ENCODE peak calls at places on chromosomes 1 and 21, in four cellular contexts. O is K562, U is HepG2, H is SK-N-SH. P is an unnamed sample.

GRCh38 chr1:44029260-44029910 is 1.9 kb downstream of the SLC6A9 start:
- DNase-seq in O (peak), U (no peak), H (peak), P (no peak)

GRCh38 chr1:56551691-56552090 is 27.7 kb downstream of the PLPP3 start:
- DNase-seq in O (no peak), U (no peak), H (no peak), P (no peak)

GRCh38 chr1:107135466-107135865 is 5.4 kb upstream of the NTNG1 start:
- DNase-seq in O (no peak), U (peak), H (no peak), P (no peak)

GRCh38 chr1:205672395-205672889 is 7.9 kb downstream of the SLC45A3 start:
- DNase-seq in O (no peak), U (no peak), H (no peak), P (no peak)

GRCh38 chr1:244854175-244854574 is 10.2 kb downstream of the HNRNPU start:
- DNase-seq in O (no peak), U (no peak), H (no peak), P (no peak)

GRCh38 chr1:109637446-109637845 is 17.8 kb downstream of the AMPD2 start:
- DNase-seq in O (no peak), U (no peak), H (no peak), P (no peak)

GRCh38 chr21:36125513-36126121 is 9.3 kb upstream of the CBR3 start:
- DNase-seq in O (peak), U (peak), H (peak), P (no peak)

GRCh38 chr21:45050786-45051489 is 23.4 kb upstream of the ADARB1 start:
- DNase-seq in O (no peak), U (no peak), H (no peak), P (no peak)

GRCh38 chr1:219958875-219959417 is 30.6 kb upstream of the SLC30A10 start:
- DNase-seq in O (no peak), U (no peak), H (no peak), P (no peak)

GRCh38 chr21:31879911-31880310 is 7.1 kb downstream of the HUNK start:
- DNase-seq in O (no peak), U (no peak), H (no peak), P (no peak)

GRCh38 chr1:185073725-185074124 is 28.4 kb downstream of the RNF2 start:
- DNase-seq in O (no peak), U (no peak), H (no peak), P (no peak)

GRCh38 chr1:178241057-178241456 is 147.2 kb downstream of the RASAL2 start:
- DNase-seq in O (no peak), U (no peak), H (no peak), P (no peak)

GRCh38 chr21:17688912-17689874 is 76.5 kb upstream of the BTG3 start:
- DNase-seq in O (peak), U (peak), H (no peak), P (no peak)

GRCh38 chr1:65002508-65003315 is 36.4 kb upstream of the JAK1 start:
- DNase-seq in O (no peak), U (no peak), H (no peak), P (no peak)

GRCh38 chr21:45921917-45922316 is 59.7 kb upstream of the COL6A1 start:
- DNase-seq in O (no peak), U (no peak), H (no peak), P (no peak)

GRCh38 chr1:145688328-145688727 is 18.8 kb downstream of the PDZK1 start:
- DNase-seq in O (no peak), U (no peak), H (no peak), P (no peak)

GRCh38 chr21:44380876-44381275 is 27.5 kb downstream of the TRPM2 start:
- DNase-seq in O (no peak), U (no peak), H (no peak), P (no peak)

GRCh38 chr1:182600036-182600713 is 4.0 kb downstream of the RGS16 start:
- DNase-seq in O (no peak), U (no peak), H (no peak), P (no peak)

GRCh38 chr1:202161151-202162048 is 998 bp upstream of the PTPN7 start:
- DNase-seq in O (peak), U (no peak), H (no peak), P (no peak)

GRCh38 chr21:45768011-45768740 is 124.7 kb downstream of the PCBP3 start:
- DNase-seq in O (no peak), U (no peak), H (no peak), P (no peak)

GRCh38 chr21:41258617-41259016 is 58.0 kb upstream of the FAM3B start:
- DNase-seq in O (no peak), U (no peak), H (no peak), P (no peak)

GRCh38 chr1:156276966-156277381 is 5.7 kb downstream of the SMG5 start:
- DNase-seq in O (no peak), U (no peak), H (no peak), P (no peak)

GRCh38 chr1:112806090-112806642 is 91.0 kb upstream of the PPM1J start:
- DNase-seq in O (peak), U (peak), H (no peak), P (no peak)

GRCh38 chr21:34613679-34614442 is 1.1 kb downstream of the RCAN1 start:
- DNase-seq in O (peak), U (no peak), H (peak), P (no peak)

GRCh38 chr1:10712568-10712967 is 83.9 kb downstream of the CASZ1 start:
- DNase-seq in O (no peak), U (no peak), H (no peak), P (no peak)

GRCh38 chr1:7300893-7301292 is 470.2 kb upstream of the VAMP3 start:
- DNase-seq in O (no peak), U (peak), H (no peak), P (no peak)

GRCh38 chr1:227709451-227709850 is 25.7 kb downstream of the JMJD4 start:
- DNase-seq in O (no peak), U (no peak), H (no peak), P (no peak)

GRCh38 chr1:233679030-233679429 is 65.1 kb downstream of the KCNK1 start:
- DNase-seq in O (no peak), U (no peak), H (no peak), P (no peak)

GRCh38 chr1:232594018-232594502 is 35.9 kb downstream of the SIPA1L2 start:
- DNase-seq in O (no peak), U (no peak), H (no peak), P (no peak)

GRCh38 chr1:226814751-226815496 is 55.5 kb upstream of the PSEN2 start:
- DNase-seq in O (no peak), U (no peak), H (no peak), P (no peak)

GRCh38 chr21:44870748-44871495 is 2.6 kb downstream of the PTTG1IP start:
- DNase-seq in O (no peak), U (peak), H (no peak), P (no peak)

GRCh38 chr1:43981636-43982035 is 2.6 kb downstream of the B4GALT2 start:
- DNase-seq in O (no peak), U (no peak), H (no peak), P (no peak)

GRCh38 chr21:38958940-38959685 is 153.4 kb downstream of the ETS2 start:
- DNase-seq in O (peak), U (peak), H (no peak), P (no peak)

GRCh38 chr1:158179301-158180041 is 1.2 kb upstream of the CD1D start:
- DNase-seq in O (no peak), U (no peak), H (no peak), P (no peak)

GRCh38 chr1:59768752-59769411 is 45.9 kb upstream of the HOOK1 start:
- DNase-seq in O (no peak), U (peak), H (no peak), P (no peak)

GRCh38 chr21:24290151-24290833 is 1317.0 kb downstream of the MRPL39 start:
- DNase-seq in O (no peak), U (no peak), H (no peak), P (no peak)

GRCh38 chr1:211099393-211099792 is 34.6 kb downstream of the KCNH1 start:
- DNase-seq in O (no peak), U (no peak), H (no peak), P (no peak)

GRCh38 chr21:42784276-42784675 is 95.1 kb downstream of the WDR4 start:
- DNase-seq in O (no peak), U (no peak), H (peak), P (no peak)

GRCh38 chr21:25791321-25791720 is 56.5 kb downstream of the GABPA start:
- DNase-seq in O (no peak), U (peak), H (no peak), P (no peak)
- TF ChIP-seq NFIC in O (no peak), U (no peak), H (no peak), P (no peak)

GRCh38 chr1:238675241-238675640 is 711.1 kb upstream of the CHRM3 start:
- DNase-seq in O (no peak), U (no peak), H (no peak), P (no peak)

GRCh38 chr1:238673561-238673960 is 712.8 kb upstream of the CHRM3 start:
- DNase-seq in O (no peak), U (no peak), H (no peak), P (no peak)

GRCh38 chr1:238674331-238674730 is 712.0 kb upstream of the CHRM3 start:
- DNase-seq in O (no peak), U (no peak), H (no peak), P (no peak)

GRCh38 chr1:238677567-238677966 is 708.8 kb upstream of the CHRM3 start:
- DNase-seq in O (no peak), U (no peak), H (no peak), P (no peak)

DNA sequence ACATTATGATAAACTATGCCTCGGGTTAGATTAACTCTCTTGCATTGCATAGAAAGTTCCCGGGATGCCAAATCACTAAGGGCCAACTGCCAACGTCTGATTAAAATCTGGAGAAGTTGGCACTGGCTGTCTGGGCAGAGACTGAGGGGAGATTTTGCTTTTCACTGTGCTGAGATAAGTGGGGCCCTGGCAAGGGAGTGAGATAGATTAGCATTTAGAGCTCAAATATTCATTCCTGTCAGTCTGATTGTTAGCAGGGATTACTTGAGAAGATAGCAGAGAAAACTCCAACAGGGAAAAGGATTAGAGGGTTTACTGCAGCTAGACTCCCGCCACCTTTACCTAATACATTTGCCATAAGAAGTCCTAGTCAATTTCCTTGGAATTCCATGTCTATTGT is 714.1 kb upstream of the CHRM3 start:
- DNase-seq in O (no peak), U (no peak), H (peak), P (no peak)
- TF ChIP-seq NFIC in O (no peak), U (no peak), H (peak), P (no peak)

GRCh38 chr1:48007044-48007443 is 9.9 kb upstream of the TRABD2B start:
- DNase-seq in O (no peak), U (peak), H (no peak), P (no peak)
- TF ChIP-seq NFIC in O (no peak), U (no peak), H (no peak), P (no peak)

GRCh38 chr1:168484083-168484482 is 59.7 kb downstream of the XCL2 start:
- DNase-seq in O (no peak), U (no peak), H (no peak), P (no peak)

GRCh38 chr1:168482106-168482505 is 61.7 kb downstream of the XCL2 start:
- DNase-seq in O (no peak), U (peak), H (no peak), P (no peak)

GRCh38 chr1:168488153-168488552 is 55.6 kb downstream of the XCL2 start:
- DNase-seq in O (no peak), U (no peak), H (no peak), P (no peak)

GRCh38 chr1:168483531-168483930 is 60.3 kb downstream of the XCL2 start:
- DNase-seq in O (no peak), U (no peak), H (no peak), P (no peak)

GRCh38 chr1:168485048-168485447 is 58.7 kb downstream of the XCL2 start:
- DNase-seq in O (no peak), U (no peak), H (no peak), P (no peak)
- TF ChIP-seq NFIC in O (no peak), U (no peak), H (no peak), P (no peak)

DNA sequence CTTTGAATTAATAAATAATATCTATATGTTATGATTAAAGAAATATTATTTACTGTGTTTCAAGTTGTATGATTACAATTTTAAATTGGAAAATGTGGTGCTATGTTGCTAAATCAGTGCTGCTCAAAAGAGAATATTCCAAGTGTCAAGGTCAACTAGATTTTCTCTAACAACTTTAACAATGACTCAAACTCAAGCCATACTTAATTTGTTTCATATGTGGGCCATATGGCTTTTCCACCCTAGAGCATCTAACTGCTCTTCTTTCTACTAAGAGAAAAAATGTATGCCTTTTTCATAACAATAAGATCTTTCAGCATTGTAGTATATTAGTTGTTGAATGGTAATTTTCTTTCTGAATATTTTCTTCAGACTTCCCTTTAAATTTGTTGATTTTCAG is 8.3 kb upstream of the SYT14 start:
- DNase-seq in O (no peak), U (no peak), H (peak), P (no peak)
- TF ChIP-seq NFIC in O (no peak), U (no peak), H (no peak), P (no peak)

GRCh38 chr1:24157921-24158481 is 15.1 kb upstream of the IL22RA1 start:
- DNase-seq in O (no peak), U (no peak), H (peak), P (no peak)
- TF ChIP-seq NFIC in O (no peak), U (no peak), H (no peak), P (no peak)

GRCh38 chr1:147217142-147217541 is 8.0 kb downstream of the FMO5 start:
- DNase-seq in O (no peak), U (no peak), H (no peak), P (no peak)
- TF ChIP-seq NFIC in O (no peak), U (no peak), H (no peak), P (no peak)

GRCh38 chr1:119141020-119141424 is 569 bp upstream of the WARS2 start:
- DNase-seq in O (no peak), U (peak), H (no peak), P (peak)
- TF ChIP-seq NFIC in O (peak), U (no peak), H (no peak), P (no peak)

GRCh38 chr1:172328266-172328665 is 92.2 kb upstream of the C1orf105 start:
- DNase-seq in O (no peak), U (no peak), H (no peak), P (no peak)

GRCh38 chr1:172323666-172324065 is 96.8 kb upstream of the C1orf105 start:
- DNase-seq in O (no peak), U (no peak), H (no peak), P (no peak)

GRCh38 chr1:172322219-172323061 is 98.0 kb upstream of the C1orf105 start:
- DNase-seq in O (no peak), U (no peak), H (peak), P (no peak)

GRCh38 chr1:172326171-172326570 is 94.3 kb upstream of the C1orf105 start:
- DNase-seq in O (no peak), U (no peak), H (no peak), P (no peak)

DNA sequence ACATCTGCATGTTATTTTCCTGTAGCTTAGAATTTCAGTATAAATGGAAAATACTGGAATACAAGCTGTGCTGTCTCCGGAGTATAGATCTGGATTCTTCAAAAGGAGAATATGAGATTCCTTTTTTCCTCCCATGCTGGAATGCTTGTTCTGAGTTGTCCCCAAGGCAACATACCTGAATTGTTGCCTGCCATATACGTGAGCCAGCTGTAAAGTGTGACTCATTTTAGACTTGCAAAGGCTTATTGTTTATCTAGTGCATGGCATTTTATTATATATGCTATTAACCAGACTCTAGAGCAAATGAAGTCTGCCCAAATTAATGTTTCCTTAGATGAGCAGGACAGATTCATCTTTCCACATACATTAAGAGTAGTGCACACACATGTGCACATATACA is 94.9 kb upstream of the C1orf105 start:
- DNase-seq in O (no peak), U (no peak), H (no peak), P (no peak)
- TF ChIP-seq NFIC in O (no peak), U (no peak), H (no peak), P (no peak)

P was measured in GM12878.